ENCODE peak calls at places on chromosomes 16 and 17, in eight cellular contexts. One of them, this sample, is unnamed.

GRCh38 chr16:2942045-2942444 is 22.0 kb upstream of the KREMEN2 start:
- DNase-seq in dorsolateral prefrontal cortex: no peak
- DNase-seq in pancreas: no peak
- DNase-seq in GM23338: no peak
- DNase-seq in substantia nigra: no peak
- DNase-seq in cardiac muscle cell: no peak
- DNase-seq in endothelial cell of umbilical vein: no peak
- DNase-seq in lung: no peak
- DNase-seq in this sample: no peak

GRCh38 chr17:82544431-82545070 is 25.0 kb downstream of the FOXK2 start:
- DNase-seq in dorsolateral prefrontal cortex: no peak
- DNase-seq in pancreas: peak
- DNase-seq in GM23338: no peak
- DNase-seq in substantia nigra: peak
- DNase-seq in cardiac muscle cell: peak
- DNase-seq in endothelial cell of umbilical vein: no peak
- DNase-seq in lung: no peak
- DNase-seq in this sample: no peak

GRCh38 chr17:19646788-19647696 is 1.5 kb upstream of the ALDH3A2 start:
- DNase-seq in dorsolateral prefrontal cortex: no peak
- DNase-seq in pancreas: no peak
- DNase-seq in GM23338: peak
- DNase-seq in substantia nigra: no peak
- DNase-seq in cardiac muscle cell: no peak
- DNase-seq in endothelial cell of umbilical vein: peak
- DNase-seq in lung: no peak
- DNase-seq in this sample: no peak

GRCh38 chr16:13542284-13542683 is 377.7 kb upstream of the ERCC4 start:
- DNase-seq in dorsolateral prefrontal cortex: no peak
- DNase-seq in pancreas: no peak
- DNase-seq in GM23338: no peak
- DNase-seq in substantia nigra: no peak
- DNase-seq in cardiac muscle cell: no peak
- DNase-seq in endothelial cell of umbilical vein: no peak
- DNase-seq in lung: no peak
- DNase-seq in this sample: no peak

GRCh38 chr16:1201444-1201843 is 23.6 kb downstream of the TPSG1 start:
- DNase-seq in dorsolateral prefrontal cortex: no peak
- DNase-seq in pancreas: no peak
- DNase-seq in GM23338: no peak
- DNase-seq in substantia nigra: no peak
- DNase-seq in cardiac muscle cell: no peak
- DNase-seq in endothelial cell of umbilical vein: no peak
- DNase-seq in lung: no peak
- DNase-seq in this sample: no peak

GRCh38 chr17:40554646-40555295 is 10.5 kb downstream of the CCR7 start:
- DNase-seq in dorsolateral prefrontal cortex: no peak
- DNase-seq in pancreas: no peak
- DNase-seq in GM23338: no peak
- DNase-seq in substantia nigra: no peak
- DNase-seq in cardiac muscle cell: no peak
- DNase-seq in endothelial cell of umbilical vein: no peak
- DNase-seq in lung: peak
- DNase-seq in this sample: peak

GRCh38 chr17:4897198-4897657 is 2.1 kb upstream of the C17orf107 start:
- DNase-seq in dorsolateral prefrontal cortex: no peak
- DNase-seq in pancreas: peak
- DNase-seq in GM23338: no peak
- DNase-seq in substantia nigra: no peak
- DNase-seq in cardiac muscle cell: no peak
- DNase-seq in endothelial cell of umbilical vein: no peak
- DNase-seq in lung: no peak
- DNase-seq in this sample: no peak

GRCh38 chr17:79980246-79981043 is 55.2 kb downstream of the TBC1D16 start:
- DNase-seq in dorsolateral prefrontal cortex: no peak
- DNase-seq in pancreas: no peak
- DNase-seq in GM23338: no peak
- DNase-seq in substantia nigra: no peak
- DNase-seq in cardiac muscle cell: no peak
- DNase-seq in endothelial cell of umbilical vein: no peak
- DNase-seq in lung: no peak
- DNase-seq in this sample: no peak

GRCh38 chr17:10091051-10091450 is 107.4 kb downstream of the GAS7 start:
- DNase-seq in dorsolateral prefrontal cortex: no peak
- DNase-seq in pancreas: no peak
- DNase-seq in GM23338: no peak
- DNase-seq in substantia nigra: no peak
- DNase-seq in cardiac muscle cell: no peak
- DNase-seq in endothelial cell of umbilical vein: no peak
- DNase-seq in lung: no peak
- DNase-seq in this sample: no peak

GRCh38 chr16:78976212-78976611 is 624.3 kb downstream of the MAF start:
- DNase-seq in dorsolateral prefrontal cortex: no peak
- DNase-seq in pancreas: no peak
- DNase-seq in GM23338: no peak
- DNase-seq in substantia nigra: no peak
- DNase-seq in cardiac muscle cell: no peak
- DNase-seq in endothelial cell of umbilical vein: no peak
- DNase-seq in lung: no peak
- DNase-seq in this sample: no peak

GRCh38 chr17:7258731-7259554 is 3.3 kb downstream of the CLDN7 start:
- DNase-seq in dorsolateral prefrontal cortex: no peak
- DNase-seq in pancreas: peak
- DNase-seq in GM23338: no peak
- DNase-seq in substantia nigra: no peak
- DNase-seq in cardiac muscle cell: no peak
- DNase-seq in endothelial cell of umbilical vein: no peak
- DNase-seq in lung: peak
- DNase-seq in this sample: no peak

GRCh38 chr17:35749560-35750412 is 3.3 kb downstream of the GAS2L2 start:
- DNase-seq in dorsolateral prefrontal cortex: no peak
- DNase-seq in pancreas: no peak
- DNase-seq in GM23338: peak
- DNase-seq in substantia nigra: no peak
- DNase-seq in cardiac muscle cell: no peak
- DNase-seq in endothelial cell of umbilical vein: no peak
- DNase-seq in lung: no peak
- DNase-seq in this sample: no peak

GRCh38 chr17:66915204-66915611 is 49.3 kb upstream of the CACNG4 start:
- DNase-seq in dorsolateral prefrontal cortex: no peak
- DNase-seq in pancreas: peak
- DNase-seq in GM23338: peak
- DNase-seq in substantia nigra: no peak
- DNase-seq in cardiac muscle cell: no peak
- DNase-seq in endothelial cell of umbilical vein: no peak
- DNase-seq in lung: peak
- DNase-seq in this sample: no peak

GRCh38 chr16:5361322-5361721 is 263.7 kb upstream of the EEF2KMT start:
- DNase-seq in dorsolateral prefrontal cortex: no peak
- DNase-seq in pancreas: no peak
- DNase-seq in GM23338: no peak
- DNase-seq in substantia nigra: no peak
- DNase-seq in cardiac muscle cell: no peak
- DNase-seq in endothelial cell of umbilical vein: no peak
- DNase-seq in lung: no peak
- DNase-seq in this sample: no peak

GRCh38 chr16:57041182-57042156 is 50.9 kb upstream of the CPNE2 start:
- DNase-seq in dorsolateral prefrontal cortex: no peak
- DNase-seq in pancreas: no peak
- DNase-seq in GM23338: no peak
- DNase-seq in substantia nigra: no peak
- DNase-seq in cardiac muscle cell: no peak
- DNase-seq in endothelial cell of umbilical vein: no peak
- DNase-seq in lung: no peak
- DNase-seq in this sample: no peak

GRCh38 chr16:67000384-67001158 is 12.2 kb downstream of the CES4A start:
- DNase-seq in dorsolateral prefrontal cortex: peak
- DNase-seq in pancreas: peak
- DNase-seq in GM23338: peak
- DNase-seq in substantia nigra: peak
- DNase-seq in cardiac muscle cell: peak
- DNase-seq in endothelial cell of umbilical vein: peak
- DNase-seq in lung: peak
- DNase-seq in this sample: peak

GRCh38 chr16:68396481-68396880 is 51.8 kb downstream of the SMPD3 start:
- DNase-seq in dorsolateral prefrontal cortex: no peak
- DNase-seq in pancreas: peak
- DNase-seq in GM23338: peak
- DNase-seq in substantia nigra: no peak
- DNase-seq in cardiac muscle cell: peak
- DNase-seq in endothelial cell of umbilical vein: peak
- DNase-seq in lung: peak
- DNase-seq in this sample: no peak

GRCh38 chr17:4806770-4807533 is at the start of gene PLD2:
- DNase-seq in dorsolateral prefrontal cortex: peak
- DNase-seq in pancreas: peak
- DNase-seq in GM23338: peak
- DNase-seq in substantia nigra: peak
- DNase-seq in cardiac muscle cell: peak
- DNase-seq in endothelial cell of umbilical vein: peak
- DNase-seq in lung: peak
- DNase-seq in this sample: peak

GRCh38 chr17:17391575-17392370 is 85.0 kb upstream of the MED9 start:
- DNase-seq in dorsolateral prefrontal cortex: no peak
- DNase-seq in pancreas: no peak
- DNase-seq in GM23338: peak
- DNase-seq in substantia nigra: no peak
- DNase-seq in cardiac muscle cell: no peak
- DNase-seq in endothelial cell of umbilical vein: no peak
- DNase-seq in lung: no peak
- DNase-seq in this sample: no peak
- H3K27ac ChIP-seq in dorsolateral prefrontal cortex: no peak
- H3K27ac ChIP-seq in pancreas: no peak
- H3K27ac ChIP-seq in GM23338: no peak
- H3K27ac ChIP-seq in substantia nigra: no peak
- H3K27ac ChIP-seq in cardiac muscle cell: no peak
- H3K27ac ChIP-seq in endothelial cell of umbilical vein: no peak
- H3K27ac ChIP-seq in lung: no peak
- H3K27ac ChIP-seq in this sample: no peak

DNA sequence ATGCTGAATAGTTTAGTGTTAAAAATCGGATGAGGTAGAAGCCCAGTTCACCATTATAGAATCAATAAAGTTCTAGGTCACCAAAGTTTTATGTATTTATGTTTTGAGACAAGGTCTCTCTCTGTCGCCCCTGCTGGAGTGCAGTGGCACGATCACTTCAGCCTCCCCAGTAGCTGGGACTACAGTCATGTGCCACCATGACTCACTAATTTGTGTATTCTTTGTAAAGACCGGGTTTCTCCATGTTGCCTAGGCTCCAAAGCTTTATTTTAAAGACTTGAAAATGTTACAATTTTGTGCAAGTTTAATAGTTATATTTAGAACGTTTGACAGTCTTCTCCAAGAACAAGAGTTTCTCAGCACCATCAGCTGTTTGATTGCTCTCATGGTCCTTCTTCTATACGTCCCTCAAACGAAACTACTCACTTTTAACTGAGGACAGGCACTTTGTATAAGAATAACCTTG is 32.1 kb downstream of the NDE1 start:
- DNase-seq in dorsolateral prefrontal cortex: no peak
- DNase-seq in pancreas: no peak
- DNase-seq in GM23338: peak
- DNase-seq in substantia nigra: no peak
- DNase-seq in cardiac muscle cell: peak
- DNase-seq in endothelial cell of umbilical vein: peak
- DNase-seq in lung: no peak
- DNase-seq in this sample: peak
- H3K27ac ChIP-seq in dorsolateral prefrontal cortex: peak
- H3K27ac ChIP-seq in pancreas: no peak
- H3K27ac ChIP-seq in GM23338: peak
- H3K27ac ChIP-seq in substantia nigra: peak
- H3K27ac ChIP-seq in cardiac muscle cell: no peak
- H3K27ac ChIP-seq in endothelial cell of umbilical vein: peak
- H3K27ac ChIP-seq in lung: no peak
- H3K27ac ChIP-seq in this sample: no peak

DNA sequence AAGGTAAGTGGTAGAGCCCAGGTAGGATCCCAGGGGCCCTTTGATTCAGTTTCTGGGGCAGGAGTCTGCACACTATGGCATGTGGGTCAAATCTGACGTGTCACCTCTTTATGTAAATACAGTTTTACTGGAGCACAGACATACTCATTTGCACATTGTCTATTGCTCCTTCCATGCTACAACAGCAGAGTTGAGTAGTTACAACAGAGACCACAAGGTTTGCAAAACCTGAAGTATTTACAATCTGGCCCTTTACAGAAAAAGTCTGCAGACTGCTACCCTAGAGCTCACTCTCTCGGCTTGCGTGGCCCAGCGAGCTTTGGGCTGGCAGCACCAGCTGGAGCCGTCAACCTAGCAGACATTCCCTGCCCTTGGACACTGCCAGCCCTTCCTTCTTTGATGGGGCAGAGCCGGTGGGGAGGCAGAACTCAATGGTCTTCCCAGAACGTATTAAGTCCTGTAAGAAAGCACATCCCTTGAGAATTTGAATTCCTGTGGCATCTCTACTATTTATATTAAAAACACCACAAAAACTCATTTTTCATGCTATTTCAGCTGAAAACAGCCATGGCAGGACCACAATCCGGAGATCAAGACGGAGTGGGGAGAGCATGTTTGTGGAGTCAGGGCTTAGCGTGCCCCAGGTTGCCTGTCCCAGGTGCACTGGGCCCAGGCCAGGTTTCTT is 133.1 kb upstream of the NUDT7 start:
- DNase-seq in dorsolateral prefrontal cortex: no peak
- DNase-seq in pancreas: no peak
- DNase-seq in GM23338: no peak
- DNase-seq in substantia nigra: no peak
- DNase-seq in cardiac muscle cell: no peak
- DNase-seq in endothelial cell of umbilical vein: no peak
- DNase-seq in lung: no peak
- DNase-seq in this sample: no peak
- H3K27ac ChIP-seq in dorsolateral prefrontal cortex: no peak
- H3K27ac ChIP-seq in pancreas: no peak
- H3K27ac ChIP-seq in GM23338: no peak
- H3K27ac ChIP-seq in substantia nigra: no peak
- H3K27ac ChIP-seq in cardiac muscle cell: no peak
- H3K27ac ChIP-seq in endothelial cell of umbilical vein: no peak
- H3K27ac ChIP-seq in lung: no peak
- H3K27ac ChIP-seq in this sample: no peak

DNA sequence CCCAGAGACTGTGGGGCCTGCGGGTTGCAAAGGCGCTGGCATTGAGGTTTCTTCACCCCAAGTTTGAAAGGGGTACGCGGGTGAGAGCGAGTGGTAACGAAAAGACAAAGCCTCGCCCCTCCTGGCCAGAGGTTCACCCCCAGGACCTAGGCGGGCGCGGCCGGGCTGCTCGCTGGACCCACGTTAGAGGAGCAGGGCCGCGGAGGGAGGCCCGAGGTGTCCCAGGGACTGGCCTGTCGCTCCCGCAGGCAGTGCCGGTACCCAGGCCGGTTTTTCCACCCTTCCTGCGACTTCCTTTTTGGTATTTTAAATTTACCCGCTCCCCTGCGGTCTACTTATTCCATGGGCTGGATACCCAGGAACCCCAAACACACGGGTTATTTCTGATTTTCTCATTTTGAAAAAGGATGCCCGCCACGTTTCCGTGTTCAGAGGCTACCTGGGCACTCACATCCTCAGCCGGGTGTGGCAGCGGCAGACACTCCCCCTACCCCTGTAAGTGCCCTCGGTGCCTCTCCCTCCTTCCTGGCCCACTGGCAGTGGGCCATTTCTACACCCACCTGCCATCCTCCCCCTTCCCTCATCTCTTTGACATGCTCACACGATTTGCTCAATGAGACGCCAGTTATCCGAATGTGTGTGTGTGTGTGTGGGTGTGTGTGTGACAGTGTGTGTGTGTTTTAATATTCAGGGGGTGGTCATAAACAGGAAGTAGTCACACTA is 1.6 kb upstream of the FOXL1 start:
- DNase-seq in dorsolateral prefrontal cortex: no peak
- DNase-seq in pancreas: no peak
- DNase-seq in GM23338: peak
- DNase-seq in substantia nigra: no peak
- DNase-seq in cardiac muscle cell: no peak
- DNase-seq in endothelial cell of umbilical vein: no peak
- DNase-seq in lung: no peak
- DNase-seq in this sample: no peak
- H3K27ac ChIP-seq in dorsolateral prefrontal cortex: no peak
- H3K27ac ChIP-seq in pancreas: no peak
- H3K27ac ChIP-seq in GM23338: no peak
- H3K27ac ChIP-seq in substantia nigra: no peak
- H3K27ac ChIP-seq in cardiac muscle cell: no peak
- H3K27ac ChIP-seq in endothelial cell of umbilical vein: peak
- H3K27ac ChIP-seq in lung: no peak
- H3K27ac ChIP-seq in this sample: peak

This sample was measured in right atrium auricular region.